ENCODE peak calls at places on chromosomes 5 and 9, in four cellular contexts. Z is sigmoid colon, W is mesenchymal stem cell, L is fibroblast of lung. R is an unnamed sample. For H3K4me1, the result is how much of the 10 kb centered on the place peaks cover.

GRCh38 chr5:88952344-88952743 is 69.4 kb upstream of the MEF2C start:
- DNase-seq in Z (no peak), L (peak), W (peak), R (no peak)

GRCh38 chr5:116444373-116445058 is 130.1 kb downstream of the SEMA6A start:
- DNase-seq in L (no peak), Z (no peak), W (no peak), R (no peak)

GRCh38 chr9:89606567-89607311 is 1.9 kb downstream of the GADD45G start:
- DNase-seq in W (peak), Z (no peak), L (peak), R (no peak)

GRCh38 chr9:130165579-130165978 is 6.6 kb upstream of the NCS1 start:
- DNase-seq in W (no peak), L (no peak), Z (no peak), R (no peak)

GRCh38 chr5:152623951-152624350 is 218.9 kb upstream of the NMUR2 start:
- DNase-seq in Z (no peak), W (no peak), L (no peak), R (no peak)

GRCh38 chr5:81505672-81506071 is 111.7 kb upstream of the ACOT12 start:
- DNase-seq in W (no peak), L (no peak), Z (no peak), R (no peak)

GRCh38 chr9:128702949-128703615 is 779 bp downstream of the PKN3 start:
- DNase-seq in W (peak), L (no peak), Z (peak), R (no peak)

GRCh38 chr5:141121563-141121962 is at the start of gene PCDHB4:
- DNase-seq in L (peak), W (no peak), Z (no peak), R (no peak)

GRCh38 chr5:172276214-172276613 is 7.3 kb downstream of the UBTD2 start:
- DNase-seq in Z (no peak), W (peak), L (peak), R (no peak)

DNA sequence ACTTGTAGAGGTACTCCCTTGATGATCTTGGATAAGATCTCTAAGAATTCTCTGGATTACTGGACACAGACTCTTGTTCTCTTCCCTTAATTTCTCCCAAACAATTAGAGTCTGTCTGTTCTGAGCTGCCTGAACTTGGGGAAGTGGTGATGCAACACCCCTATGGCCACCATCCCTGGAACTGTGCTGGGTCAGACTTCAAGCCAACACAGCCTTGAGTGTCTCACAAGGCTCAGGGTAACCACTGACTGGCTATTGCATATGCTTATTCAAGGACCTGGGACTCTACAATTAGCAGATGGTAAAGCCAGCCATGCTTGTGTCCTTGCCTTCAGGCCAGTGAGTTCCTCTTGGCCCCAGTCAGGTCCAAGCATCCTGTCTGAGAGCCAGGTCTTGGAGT is 504.5 kb downstream of the MAN2A1 start:
- DNase-seq in Z (no peak), L (no peak), W (peak), R (no peak)
- H3K4me3 ChIP-seq in Z (no peak), L (no peak), W (no peak), R (no peak)

DNA sequence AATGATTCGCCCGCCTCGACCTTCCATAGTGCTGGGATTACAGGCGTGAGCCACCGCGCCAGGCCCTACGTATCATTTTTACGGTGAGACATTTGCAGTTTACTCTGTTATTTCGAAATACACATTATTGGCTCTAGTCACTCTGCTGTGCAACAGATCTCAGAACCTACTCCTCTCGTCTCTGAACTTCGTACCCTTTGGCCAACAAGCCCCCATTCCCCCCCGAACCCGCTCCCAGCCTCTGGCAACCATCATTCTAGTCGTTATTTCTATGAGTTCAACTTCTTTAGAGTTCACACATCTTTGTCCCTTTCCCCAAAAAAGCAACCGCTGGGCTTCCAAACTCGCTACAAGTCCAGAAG is 736 bp downstream of the PTGR1 start:
- DNase-seq in W (peak), L (peak), Z (peak), R (no peak)
- H3K4me1 ChIP-seq in W (under half), L (under half), Z (under half), R (under half)

GRCh38 chr5:5637163-5637562 is 214.7 kb downstream of the ICE1 start:
- DNase-seq in W (no peak), Z (no peak), L (no peak), R (no peak)

GRCh38 chr5:5633579-5633978 is 211.1 kb downstream of the ICE1 start:
- DNase-seq in W (no peak), Z (no peak), L (no peak), R (no peak)

GRCh38 chr5:5634817-5635216 is 212.3 kb downstream of the ICE1 start:
- DNase-seq in Z (no peak), L (no peak), W (no peak), R (no peak)

GRCh38 chr5:5643481-5643880 is 221.0 kb downstream of the ICE1 start:
- DNase-seq in W (no peak), L (no peak), Z (no peak), R (no peak)

DNA sequence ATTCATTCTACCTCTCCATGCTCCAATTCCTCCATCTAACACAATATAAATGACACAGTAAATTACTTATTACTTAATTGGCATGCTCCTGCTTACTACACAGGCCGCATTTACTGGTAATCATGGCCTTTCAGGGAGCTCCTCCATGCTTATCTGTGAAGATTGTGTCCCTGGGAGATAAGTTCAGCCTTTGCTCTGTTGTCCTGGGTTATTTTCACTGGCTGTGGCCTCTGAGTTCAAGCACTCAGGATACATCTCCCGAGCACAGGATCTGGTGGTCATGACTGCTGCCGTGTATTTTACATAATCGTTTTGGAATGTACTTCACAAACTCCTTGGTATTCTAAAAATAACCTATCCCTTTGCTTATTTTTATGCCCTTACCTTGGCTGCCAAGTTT is 215.7 kb downstream of the ICE1 start:
- DNase-seq in Z (no peak), W (no peak), L (no peak), R (no peak)
- H3K27ac ChIP-seq in Z (peak), W (no peak), L (no peak), R (no peak)

DNA sequence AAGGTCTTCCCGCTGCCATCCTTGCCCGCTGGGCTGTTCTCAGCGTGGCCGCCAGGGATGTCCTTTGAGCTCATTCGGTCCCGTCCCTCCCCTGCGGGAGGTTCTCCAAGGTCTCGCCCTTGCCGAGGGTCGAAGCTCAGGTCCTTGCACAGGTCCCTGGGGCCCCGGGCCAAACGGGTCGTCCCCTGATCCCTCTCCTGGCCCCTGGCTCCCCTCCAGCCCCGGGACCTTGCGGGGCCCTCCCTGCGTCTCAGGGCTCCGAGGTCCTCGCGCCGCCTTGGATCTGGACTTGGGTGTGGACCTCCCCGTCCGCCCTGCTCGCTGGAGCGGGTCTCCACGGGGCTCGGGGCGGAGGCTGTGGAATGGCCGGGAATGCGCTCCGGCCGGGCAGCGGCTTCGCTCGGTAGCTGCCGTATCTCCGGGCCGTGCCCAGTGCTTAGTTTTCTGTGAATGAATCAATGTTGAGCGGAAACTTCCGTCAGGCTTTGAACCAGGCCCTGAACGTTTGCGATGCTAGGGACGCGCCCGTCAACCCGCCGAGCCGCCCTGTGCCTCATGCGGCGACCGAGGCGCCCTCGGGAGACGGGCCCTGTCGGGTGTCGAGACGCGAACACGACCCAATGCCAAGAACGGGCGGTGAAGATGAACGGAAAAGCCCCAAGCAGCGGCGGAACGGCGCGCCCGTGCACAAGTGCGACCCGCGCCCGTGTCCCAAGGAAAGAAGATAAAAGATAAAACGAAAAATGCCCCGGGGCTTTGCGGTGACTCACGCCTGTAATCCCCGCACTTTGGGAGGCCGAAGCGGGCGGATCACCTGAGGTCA is 779 bp downstream of the RNU6ATAC start:
- DNase-seq in Z (peak), W (no peak), L (peak), R (peak)
- H3K4me3 ChIP-seq in Z (no peak), W (no peak), L (no peak), R (no peak)

DNA sequence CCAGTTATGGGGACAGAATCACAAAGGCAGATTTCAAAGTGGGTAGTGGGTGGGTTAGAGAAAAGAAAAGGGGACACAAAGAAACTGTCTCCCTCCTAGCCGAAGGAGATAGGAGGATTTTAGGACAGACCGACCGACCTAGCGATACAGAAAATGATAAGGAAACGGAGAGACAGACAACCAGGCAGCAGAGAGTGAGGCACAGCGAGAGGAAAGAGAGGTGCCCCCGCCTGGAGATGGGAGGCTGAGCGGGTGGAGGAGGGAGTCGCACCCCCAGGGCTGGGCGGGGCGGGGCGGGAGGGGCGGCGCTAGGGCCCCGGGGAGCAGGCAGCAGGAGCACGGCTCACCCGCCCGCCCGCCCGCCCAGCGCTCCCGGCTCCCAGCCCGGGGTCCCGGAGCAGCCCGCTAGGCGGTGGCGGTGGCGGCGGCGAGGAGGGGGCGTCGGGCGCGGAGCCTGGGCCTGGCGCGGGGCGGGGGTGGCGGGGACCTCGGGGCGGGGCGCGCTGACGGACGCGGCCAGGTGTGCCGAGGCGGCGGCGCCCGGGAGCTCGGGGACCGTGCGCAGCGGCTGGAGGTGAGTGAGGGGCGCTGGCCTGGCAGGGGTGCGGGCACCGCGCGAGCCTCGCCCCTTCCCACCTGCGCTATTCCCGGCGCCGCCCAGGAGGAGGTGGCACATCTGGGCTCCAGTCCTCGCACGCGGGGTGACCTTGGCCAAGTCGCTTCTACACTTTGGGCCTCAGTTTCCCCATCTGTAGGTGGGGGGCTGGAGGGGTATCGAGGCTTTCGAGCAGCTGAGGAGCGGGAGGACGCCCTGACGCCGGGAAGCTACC is 15.9 kb upstream of the SYNPO start:
- DNase-seq in Z (no peak), L (no peak), W (no peak), R (no peak)
- H3K4me1 ChIP-seq in Z (under half), L (under half), W (under half), R (under half)

GRCh38 chr9:69346596-69347390 is 21.8 kb downstream of the ENTREP1 start:
- DNase-seq in W (no peak), Z (no peak), L (no peak), R (no peak)

GRCh38 chr9:69351227-69351626 is 26.2 kb downstream of the ENTREP1 start:
- DNase-seq in L (no peak), Z (no peak), W (no peak), R (no peak)

GRCh38 chr9:69344459-69344858 is 19.4 kb downstream of the ENTREP1 start:
- DNase-seq in Z (no peak), W (no peak), L (no peak), R (no peak)

GRCh38 chr9:69342769-69343168 is 17.8 kb downstream of the ENTREP1 start:
- DNase-seq in W (no peak), L (no peak), Z (no peak), R (no peak)

GRCh38 chr9:69347607-69348006 is 22.6 kb downstream of the ENTREP1 start:
- DNase-seq in W (no peak), Z (no peak), L (no peak), R (no peak)
- H3K27ac ChIP-seq in W (no peak), Z (no peak), L (no peak), R (no peak)